ENCODE peak calls at places on chromosomes 13 and 19, in five cellular contexts. A is ACHN, I is H9, Z is T-helper 1 cell, T is B cell. M is an unnamed sample.

GRCh38 chr13:32033744-32034143 is 2.2 kb downstream of the FRY start:
- DNase-seq in A (no peak), I (no peak), Z (no peak), T (no peak), M (no peak)

GRCh38 chr13:29959621-29960020 is 109.2 kb upstream of the UBL3 start:
- DNase-seq in A (no peak), I (no peak), Z (no peak), T (no peak), M (no peak)

GRCh38 chr19:30812099-30812684 is 440.0 kb downstream of the ZNF536 start:
- DNase-seq in A (no peak), I (no peak), Z (no peak), T (no peak), M (no peak)

GRCh38 chr19:2394054-2394668 is 33.2 kb downstream of the TIMM13 start:
- DNase-seq in A (no peak), I (no peak), Z (no peak), T (peak), M (no peak)

GRCh38 chr19:46056536-46056935 is 15.7 kb upstream of the IGFL4 start:
- DNase-seq in A (no peak), I (no peak), Z (no peak), T (no peak), M (no peak)

GRCh38 chr19:12194827-12195500 is 32.1 kb downstream of the ZNF136 start:
- DNase-seq in A (no peak), I (no peak), Z (peak), T (peak), M (peak)

GRCh38 chr13:37023871-37024270 is 23.3 kb downstream of the EXOSC8 start:
- DNase-seq in A (no peak), I (no peak), Z (no peak), T (no peak), M (no peak)

GRCh38 chr19:55206664-55207500 is 2.4 kb downstream of the PTPRH start:
- DNase-seq in A (peak), I (peak), Z (peak), T (no peak), M (peak)

GRCh38 chr13:21672811-21673591 is 2.1 kb downstream of the FGF9 start:
- DNase-seq in A (no peak), I (no peak), Z (no peak), T (no peak), M (no peak)